ENCODE peak calls at places on chromosomes 2 and 18, in five cellular contexts. One of them, this sample, is unnamed.
A peak's percentile ranks its signal among the peaks of the same experiment; 100 is the strongest.

GRCh38 chr2:197248623-197249022 is 62.0 kb downstream of the ANKRD44 start:
- DNase-seq in HepG2: no peak
- DNase-seq in NCI-H1105 treated with DMSO at 0.1 percent for 48 hours: no peak
- DNase-seq in suprapubic skin: no peak
- DNase-seq in glutamatergic neuron: no peak
- DNase-seq in this sample: no peak

GRCh38 chr2:174312581-174313234 is 22.0 kb upstream of the SP9 start:
- DNase-seq in HepG2: no peak
- DNase-seq in glutamatergic neuron: no peak
- DNase-seq in suprapubic skin: no peak
- DNase-seq in NCI-H1105 treated with DMSO at 0.1 percent for 48 hours: no peak
- DNase-seq in this sample: no peak

GRCh38 chr18:62452280-62452824 is 70.5 kb upstream of the ZCCHC2 start:
- DNase-seq in NCI-H1105 treated with DMSO at 0.1 percent for 48 hours: no peak
- DNase-seq in glutamatergic neuron: no peak
- DNase-seq in suprapubic skin: no peak
- DNase-seq in HepG2: peak; percentile 99
- DNase-seq in this sample: no peak

GRCh38 chr18:5456577-5457466 is 87.0 kb downstream of the EPB41L3 start:
- DNase-seq in NCI-H1105 treated with DMSO at 0.1 percent for 48 hours: no peak
- DNase-seq in HepG2: peak; percentile 7
- DNase-seq in suprapubic skin: no peak
- DNase-seq in glutamatergic neuron: peak; percentile 41
- DNase-seq in this sample: no peak

GRCh38 chr18:33469699-33470098 is 29.2 kb upstream of the CCDC178 start:
- DNase-seq in HepG2: no peak
- DNase-seq in suprapubic skin: no peak
- DNase-seq in glutamatergic neuron: no peak
- DNase-seq in NCI-H1105 treated with DMSO at 0.1 percent for 48 hours: no peak
- DNase-seq in this sample: no peak

GRCh38 chr18:39211461-39211860 is 1645.9 kb upstream of the CELF4 start:
- DNase-seq in NCI-H1105 treated with DMSO at 0.1 percent for 48 hours: no peak
- DNase-seq in suprapubic skin: no peak
- DNase-seq in HepG2: no peak
- DNase-seq in glutamatergic neuron: no peak
- DNase-seq in this sample: no peak

GRCh38 chr2:63334910-63335309 is 253.4 kb downstream of the WDPCP start:
- DNase-seq in suprapubic skin: no peak
- DNase-seq in glutamatergic neuron: no peak
- DNase-seq in HepG2: no peak
- DNase-seq in NCI-H1105 treated with DMSO at 0.1 percent for 48 hours: no peak
- DNase-seq in this sample: no peak

GRCh38 chr2:105537466-105537865 is 138.6 kb upstream of the FHL2 start:
- DNase-seq in suprapubic skin: peak; percentile 64
- DNase-seq in NCI-H1105 treated with DMSO at 0.1 percent for 48 hours: no peak
- DNase-seq in HepG2: no peak
- DNase-seq in glutamatergic neuron: no peak
- DNase-seq in this sample: no peak

GRCh38 chr2:219545610-219546352 is 2.0 kb downstream of the TMEM198 start:
- DNase-seq in HepG2: peak; percentile 79
- DNase-seq in glutamatergic neuron: no peak
- DNase-seq in suprapubic skin: no peak
- DNase-seq in NCI-H1105 treated with DMSO at 0.1 percent for 48 hours: no peak
- DNase-seq in this sample: no peak